ENCODE peak calls at places on chromosome 1, in ten cellular contexts. Y, T, D, L, R, M, G, P, K and U are unnamed samples.

GRCh38 chr1:85148524-85149250 is 52.1 kb downstream of the SYDE2 start:
- DNase-seq in Y (no peak), T (no peak), D (no peak), L (peak; percentile 16), R (peak; percentile 47), M (no peak), G (no peak), P (no peak), K (peak; percentile 77), U (no peak)

GRCh38 chr1:203695116-203695515 is 68.5 kb downstream of the ATP2B4 start:
- DNase-seq in Y (no peak), T (peak; percentile 90), D (no peak), L (peak; percentile 8), R (no peak), M (no peak), G (no peak), P (no peak), K (no peak), U (no peak)

GRCh38 chr1:36327421-36328087 is 4.1 kb upstream of the EVA1B start:
- DNase-seq in Y (no peak), T (no peak), D (no peak), L (peak; percentile 32), R (no peak), M (peak; percentile 54), G (no peak), P (no peak), K (no peak), U (peak; percentile 42)

GRCh38 chr1:22114083-22115012 is 28.5 kb downstream of the WNT4 start:
- DNase-seq in Y (no peak), T (peak; percentile 69), D (peak; percentile 37), L (peak; percentile 83), R (no peak), M (no peak), G (no peak), P (no peak), K (no peak), U (peak; percentile 76)

GRCh38 chr1:34639701-34640100 is 115.1 kb upstream of the GJB5 start:
- DNase-seq in Y (no peak), T (no peak), D (no peak), L (no peak), R (no peak), M (no peak), G (no peak), P (no peak), K (no peak), U (no peak)

GRCh38 chr1:14165289-14165867 is 433.1 kb upstream of the KAZN start:
- DNase-seq in Y (no peak), T (no peak), D (no peak), L (no peak), R (no peak), M (no peak), G (no peak), P (no peak), K (no peak), U (no peak)

GRCh38 chr1:31671147-31671546 is 26.5 kb upstream of the PEF1 start:
- DNase-seq in Y (no peak), T (no peak), D (no peak), L (no peak), R (no peak), M (no peak), G (no peak), P (no peak), K (no peak), U (no peak)

GRCh38 chr1:109269212-109269980 is 13.5 kb downstream of the PSRC1 start:
- DNase-seq in Y (no peak), T (no peak), D (no peak), L (no peak), R (no peak), M (no peak), G (no peak), P (no peak), K (no peak), U (no peak)

GRCh38 chr1:46903481-46903880 is 37.8 kb downstream of the CYP4A11 start:
- DNase-seq in Y (no peak), T (no peak), D (peak; percentile 58), L (no peak), R (no peak), M (peak; percentile 46), G (no peak), P (no peak), K (no peak), U (no peak)

GRCh38 chr1:36352141-36352909 is 28.9 kb upstream of the EVA1B start:
- DNase-seq in Y (no peak), T (no peak), D (no peak), L (peak; percentile 62), R (no peak), M (peak; percentile 35), G (no peak), P (no peak), K (no peak), U (peak; percentile 67)

GRCh38 chr1:22412932-22413727 is 38.5 kb upstream of the ZBTB40 start:
- DNase-seq in Y (no peak), T (no peak), D (peak; percentile 51), L (no peak), R (no peak), M (peak; percentile 43), G (no peak), P (peak; percentile 23), K (no peak), U (peak; percentile 48)

GRCh38 chr1:221366495-221367095 is 375.3 kb downstream of the DUSP10 start:
- DNase-seq in Y (no peak), T (no peak), D (no peak), L (no peak), R (no peak), M (no peak), G (no peak), P (no peak), K (no peak), U (no peak)

GRCh38 chr1:116498789-116499628 is 71.8 kb downstream of the CD58 start:
- DNase-seq in Y (no peak), T (no peak), D (peak; percentile 83), L (peak; percentile 77), R (peak; percentile 52), M (peak; percentile 78), G (no peak), P (peak; percentile 77), K (peak; percentile 65), U (peak; percentile 68)

GRCh38 chr1:3856923-3857790 is at the start of the genes CEP104 and DFFB:
- DNase-seq in Y (peak; percentile 90), T (peak; percentile 89), D (peak; percentile 99), L (peak; percentile 86), R (peak; percentile 98), M (peak; percentile 100), G (peak; percentile 96), P (peak; percentile 100), K (peak; percentile 99), U (peak; percentile 81)

GRCh38 chr1:204844326-204844725 is 26.3 kb upstream of the NFASC start:
- DNase-seq in Y (no peak), T (no peak), D (no peak), L (no peak), R (no peak), M (no peak), G (no peak), P (no peak), K (no peak), U (no peak)

GRCh38 chr1:207798847-207799246 is 47.0 kb downstream of the CD46 start:
- DNase-seq in Y (no peak), T (peak; percentile 38), D (no peak), L (no peak), R (peak; percentile 46), M (no peak), G (no peak), P (no peak), K (peak; percentile 59), U (no peak)

GRCh38 chr1:156959414-156959813 is 39.0 kb downstream of the LRRC71 start:
- DNase-seq in Y (no peak), T (no peak), D (peak; percentile 59), L (no peak), R (no peak), M (no peak), G (no peak), P (peak; percentile 17), K (peak; percentile 50), U (no peak)

GRCh38 chr1:155003227-155003765 is 694 bp downstream of the ZBTB7B start:
- DNase-seq in Y (no peak), T (no peak), D (peak; percentile 77), L (no peak), R (peak; percentile 39), M (peak; percentile 47), G (no peak), P (peak; percentile 59), K (no peak), U (peak; percentile 20)

GRCh38 chr1:229892515-229893117 is 174.4 kb upstream of the GALNT2 start:
- DNase-seq in Y (no peak), T (no peak), D (no peak), L (no peak), R (no peak), M (no peak), G (no peak), P (no peak), K (no peak), U (no peak)

GRCh38 chr1:58964428-58964827 is 180.6 kb upstream of the JUN start:
- DNase-seq in Y (no peak), T (no peak), D (no peak), L (no peak), R (no peak), M (no peak), G (no peak), P (no peak), K (no peak), U (no peak)

GRCh38 chr1:17630048-17630830 is 90.7 kb downstream of the ARHGEF10L start:
- DNase-seq in Y (no peak), T (peak; percentile 89), D (no peak), L (peak; percentile 61), R (no peak), M (no peak), G (no peak), P (no peak), K (no peak), U (no peak)

GRCh38 chr1:53352576-53352975 is 24.7 kb upstream of the LRP8 start:
- DNase-seq in Y (no peak), T (no peak), D (no peak), L (no peak), R (no peak), M (no peak), G (no peak), P (no peak), K (no peak), U (no peak)

GRCh38 chr1:154329551-154330131 is 4.3 kb downstream of the ATP8B2 start:
- DNase-seq in Y (no peak), T (no peak), D (no peak), L (no peak), R (no peak), M (no peak), G (no peak), P (no peak), K (no peak), U (no peak)

GRCh38 chr1:21852282-21853129 is 40.4 kb downstream of the LDLRAD2 start:
- DNase-seq in Y (no peak), T (no peak), D (no peak), L (no peak), R (no peak), M (no peak), G (no peak), P (peak; percentile 32), K (peak; percentile 60), U (no peak)

GRCh38 chr1:156676820-156677615 is at the start of gene NES:
- DNase-seq in Y (no peak), T (peak; percentile 85), D (peak; percentile 81), L (peak; percentile 69), R (no peak), M (peak; percentile 76), G (no peak), P (no peak), K (no peak), U (peak; percentile 69)

GRCh38 chr1:73564294-73564693 is 633.7 kb downstream of the LRRIQ3 start:
- DNase-seq in Y (no peak), T (no peak), D (no peak), L (no peak), R (no peak), M (no peak), G (no peak), P (no peak), K (no peak), U (no peak)

GRCh38 chr1:22533244-22533643 is 30.0 kb upstream of the EPHA8 start:
- DNase-seq in Y (no peak), T (no peak), D (peak; percentile 78), L (no peak), R (no peak), M (no peak), G (no peak), P (no peak), K (no peak), U (no peak)

GRCh38 chr1:9881838-9882249 is 28.2 kb downstream of the CTNNBIP1 start:
- DNase-seq in Y (no peak), T (no peak), D (no peak), L (peak; percentile 50), R (no peak), M (peak; percentile 92), G (no peak), P (no peak), K (no peak), U (no peak)